ENCODE peak calls at places on chromosomes 5 and 9, in five cellular contexts. B is ovary, M is Peyer's patch, L is body of pancreas, P is pancreas. J is an unnamed sample. For H3K9me3, the result is how much of the 10 kb centered on the place peaks cover.

GRCh38 chr5:110590187-110590586 is 136.3 kb downstream of the TMEM232 start:
- DNase-seq in M (peak), P (no peak), B (no peak), L (no peak), J (no peak)

GRCh38 chr9:123120953-123121352 is 87.5 kb downstream of the GPR21 start:
- DNase-seq in L (no peak), M (no peak), P (no peak), B (no peak), J (no peak)

GRCh38 chr9:137136926-137137607 is 1.9 kb upstream of the GRIN1 start:
- DNase-seq in L (no peak), B (no peak), P (no peak), M (no peak), J (peak)

GRCh38 chr5:152332696-152333095 is 72.4 kb downstream of the NMUR2 start:
- DNase-seq in M (no peak), B (no peak), P (no peak), L (no peak), J (no peak)

GRCh38 chr9:83965350-83966208 is 14.4 kb downstream of the HNRNPK start:
- DNase-seq in M (no peak), L (no peak), B (no peak), P (no peak), J (no peak)

GRCh38 chr5:68368686-68369359 is 153.3 kb downstream of the PIK3R1 start:
- DNase-seq in B (no peak), P (no peak), L (no peak), M (no peak), J (no peak)

GRCh38 chr5:119411291-119411934 is 40.9 kb upstream of the HSD17B4 start:
- DNase-seq in B (no peak), L (no peak), M (no peak), P (no peak), J (no peak)

GRCh38 chr9:123620258-123620657 is 264.3 kb downstream of the CRB2 start:
- DNase-seq in P (no peak), M (no peak), B (no peak), L (no peak), J (no peak)

GRCh38 chr5:114097570-114097969 is 264.3 kb upstream of the KCNN2 start:
- DNase-seq in P (no peak), M (no peak), L (no peak), B (no peak), J (no peak)

GRCh38 chr5:133247881-133248642 is 196.2 kb downstream of the HSPA4 start:
- DNase-seq in P (peak), B (no peak), M (no peak), L (peak), J (peak)

GRCh38 chr9:19894975-19895374 is 106.1 kb upstream of the SLC24A2 start:
- DNase-seq in L (no peak), P (no peak), M (no peak), B (no peak), J (no peak)

GRCh38 chr9:26656003-26656940 is 236.3 kb downstream of the CAAP1 start:
- DNase-seq in P (no peak), L (no peak), M (no peak), B (no peak), J (no peak)

GRCh38 chr9:128787583-128788156 is 617 bp downstream of the TBC1D13 start:
- DNase-seq in L (no peak), P (no peak), B (no peak), M (no peak), J (peak)

GRCh38 chr9:129655142-129655541 is 10.3 kb upstream of the PRRX2 start:
- DNase-seq in L (no peak), P (no peak), M (no peak), B (no peak), J (no peak)

GRCh38 chr5:173496129-173496882 is 120.1 kb downstream of the BOD1 start:
- DNase-seq in L (peak), B (no peak), M (no peak), P (peak), J (peak)

GRCh38 chr9:26955921-26956886 is at the start of gene IFT74:
- DNase-seq in L (peak), M (peak), P (peak), B (peak), J (peak)

GRCh38 chr5:176153741-176154140 is 84.5 kb upstream of the SIMC1 start:
- DNase-seq in B (peak), P (no peak), M (no peak), L (no peak), J (no peak)

GRCh38 chr9:128684325-128685021 is 4.5 kb upstream of the SET start:
- DNase-seq in L (peak), P (peak), B (peak), M (peak), J (peak)

GRCh38 chr9:120925535-120926396 is 830 bp downstream of the TRAF1 start:
- DNase-seq in B (no peak), M (no peak), P (no peak), L (no peak), J (peak)

GRCh38 chr9:73565833-73566465 is 414.3 kb downstream of the ANXA1 start:
- DNase-seq in B (no peak), L (no peak), M (no peak), P (no peak), J (peak)

GRCh38 chr9:89080193-89080592 is 88.9 kb downstream of the S1PR3 start:
- DNase-seq in L (no peak), B (peak), M (no peak), P (no peak), J (peak)

GRCh38 chr9:107707419-107707837 is 217.9 kb upstream of the KLF4 start:
- DNase-seq in M (no peak), L (no peak), B (no peak), P (no peak), J (no peak)

GRCh38 chr5:131163315-131164119 is 1.5 kb downstream of the HINT1 start:
- DNase-seq in L (no peak), B (no peak), P (no peak), M (no peak), J (no peak)

GRCh38 chr5:113020461-113021273 is 44.1 kb downstream of the DCP2 start:
- DNase-seq in L (no peak), M (no peak), B (no peak), P (no peak), J (no peak)

GRCh38 chr5:139635606-139636206 is 12.4 kb upstream of the CXXC5 start:
- DNase-seq in P (peak), L (peak), B (peak), M (no peak), J (peak)

GRCh38 chr9:114551750-114552685 is 35.6 kb upstream of the ATP6V1G1 start:
- DNase-seq in B (peak), P (peak), M (peak), L (peak), J (peak)

DNA sequence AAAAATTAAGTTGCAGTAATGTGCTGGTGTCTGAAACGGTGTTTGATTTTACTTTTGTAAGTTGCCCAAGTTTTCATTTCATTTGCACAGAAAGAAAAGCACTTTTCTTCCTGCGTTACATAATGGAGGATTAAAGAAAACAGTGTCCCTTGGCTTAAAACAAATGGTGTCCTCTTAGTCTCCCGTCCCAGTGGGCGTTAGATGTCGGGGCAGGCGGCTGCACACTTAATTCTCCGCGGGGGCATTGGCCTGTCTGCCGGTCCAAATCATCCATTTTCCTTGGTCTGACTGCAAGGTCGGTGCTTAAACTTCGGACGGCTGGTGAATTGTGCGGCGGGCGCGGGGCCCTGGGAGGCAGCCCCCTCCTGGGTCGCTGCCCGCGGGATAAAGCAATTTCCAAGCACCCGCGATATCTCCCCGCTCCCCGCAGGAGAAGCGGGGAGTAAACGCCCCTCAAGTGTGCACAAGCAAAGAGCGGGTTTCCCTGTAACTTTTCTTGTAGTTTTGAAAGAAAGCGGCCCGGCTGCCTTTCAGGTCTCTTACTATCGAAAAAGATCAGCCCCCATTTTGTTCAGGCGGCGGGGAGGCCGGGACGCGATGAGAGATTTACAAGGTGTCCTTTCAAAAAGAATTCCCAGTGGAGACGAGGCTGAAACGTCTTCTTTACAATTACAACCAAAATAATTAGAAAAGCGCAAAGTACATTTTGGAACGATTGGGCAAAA is 1.5 kb downstream of the IRX1 start:
- DNase-seq in B (no peak), L (no peak), P (no peak), M (no peak), J (no peak)
- H3K9me3 ChIP-seq in B (under half), L (under half), P (under half), M (under half), J (under half)

GRCh38 chr5:163384669-163385068 is 52.7 kb upstream of the CCNG1 start:
- DNase-seq in L (no peak), P (no peak), M (no peak), B (no peak), J (no peak)

GRCh38 chr5:163383754-163384153 is 53.6 kb upstream of the CCNG1 start:
- DNase-seq in P (no peak), B (no peak), L (no peak), M (no peak), J (no peak)

GRCh38 chr5:163385824-163386223 is 51.6 kb upstream of the CCNG1 start:
- DNase-seq in P (no peak), M (no peak), L (no peak), B (no peak), J (no peak)

GRCh38 chr5:163386352-163386751 is 51.0 kb upstream of the CCNG1 start:
- DNase-seq in P (no peak), M (no peak), B (no peak), L (no peak), J (no peak)

GRCh38 chr5:163385276-163385675 is 52.1 kb upstream of the CCNG1 start:
- DNase-seq in P (no peak), B (peak), L (no peak), M (no peak), J (peak)
- H3K4me3 ChIP-seq in P (no peak), B (no peak), L (no peak), M (no peak), J (no peak)

GRCh38 chr9:96818535-96818934 is 35.8 kb downstream of the ZNF782 start:
- DNase-seq in B (no peak), P (no peak), M (no peak), L (no peak), J (no peak)
- H3K9me3 ChIP-seq in B (under half), P (under half), M (under half), L (under half), J (under half)

GRCh38 chr9:38312406-38312805 is 80.1 kb upstream of the ALDH1B1 start:
- DNase-seq in B (no peak), L (no peak), P (no peak), M (no peak), J (no peak)

GRCh38 chr9:38309324-38310195 is 82.9 kb upstream of the ALDH1B1 start:
- DNase-seq in L (no peak), P (no peak), M (no peak), B (no peak), J (no peak)

GRCh38 chr9:38313421-38313820 is 79.1 kb upstream of the ALDH1B1 start:
- DNase-seq in M (no peak), B (no peak), L (no peak), P (no peak), J (no peak)

GRCh38 chr9:38308136-38308535 is 84.4 kb upstream of the ALDH1B1 start:
- DNase-seq in B (no peak), L (no peak), M (no peak), P (no peak), J (no peak)

DNA sequence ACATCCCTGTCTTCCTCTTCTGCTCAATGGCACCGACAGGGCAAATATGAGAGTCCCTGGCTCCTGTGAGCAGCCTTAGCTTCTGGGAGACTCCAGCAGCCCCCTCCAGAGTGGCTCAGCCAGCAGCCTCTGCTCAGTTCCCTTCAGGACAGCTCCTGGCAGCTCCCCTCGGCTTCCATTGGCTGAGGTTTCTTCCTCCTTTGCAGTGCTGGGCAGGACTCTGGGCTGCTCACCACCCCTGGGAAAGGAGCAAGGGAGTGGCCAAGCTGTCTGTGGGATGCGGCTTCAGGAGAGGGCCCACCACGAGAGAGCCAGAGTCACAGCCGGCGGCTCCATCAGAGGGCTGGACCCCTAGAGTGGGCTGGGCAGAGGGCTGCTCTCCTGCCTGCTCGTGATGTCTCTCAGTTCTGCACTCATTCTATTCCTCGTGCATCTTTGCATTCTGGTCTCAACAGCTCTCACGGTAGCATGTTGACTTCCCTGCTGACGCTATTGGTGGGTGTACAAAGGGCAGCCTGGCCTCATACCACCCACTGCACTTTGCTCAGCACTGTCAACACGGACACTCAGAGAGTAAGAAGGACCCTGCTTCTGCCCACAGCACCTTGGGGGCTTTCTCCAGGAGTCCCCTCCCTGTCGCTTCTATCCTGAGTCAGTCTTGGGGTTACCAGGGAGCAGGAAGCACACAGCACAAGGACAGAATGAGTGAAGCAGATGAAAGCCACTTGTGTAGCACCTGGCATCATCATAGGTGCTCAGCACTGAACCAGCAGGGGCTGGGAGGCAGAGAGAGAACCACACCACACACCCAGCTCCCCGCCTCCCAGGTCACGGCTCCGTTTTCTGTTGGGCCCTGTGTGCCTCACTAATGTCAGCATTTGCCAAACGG is 80.9 kb upstream of the ALDH1B1 start:
- DNase-seq in B (no peak), L (no peak), P (no peak), M (no peak), J (peak)
- H3K4me3 ChIP-seq in B (no peak), L (no peak), P (no peak), M (no peak), J (no peak)

J was measured in right cardiac atrium.